ENCODE peak calls at places on chromosomes 4 and X, in eight cellular contexts. A, X, H, N, K, R, S and Q are unnamed samples.

GRCh38 chrX:65643046-65643785 is 24.2 kb upstream of the MSN start:
- DNase-seq in A (peak), X (no peak), H (no peak), N (no peak), K (no peak), R (no peak), S (peak), Q (peak)

GRCh38 chrX:9520211-9520590 is 55.3 kb downstream of the TBL1X start:
- DNase-seq in A (no peak), X (no peak), H (no peak), N (no peak), K (no peak), R (no peak), S (no peak), Q (no peak)

GRCh38 chr4:8532245-8532781 is 47.9 kb upstream of the GPR78 start:
- DNase-seq in A (no peak), X (no peak), H (no peak), N (no peak), K (no peak), R (no peak), S (no peak), Q (no peak)

GRCh38 chr4:101911616-101912015 is 121.1 kb downstream of the BANK1 start:
- DNase-seq in A (no peak), X (no peak), H (no peak), N (no peak), K (no peak), R (no peak), S (no peak), Q (no peak)

GRCh38 chrX:618761-619450 is 11.7 kb upstream of the SHOX start:
- DNase-seq in A (no peak), X (no peak), H (no peak), N (no peak), K (no peak), R (no peak), S (no peak), Q (no peak)

GRCh38 chrX:47562615-47563243 is 1.7 kb downstream of the ARAF start:
- DNase-seq in A (no peak), X (no peak), H (peak), N (no peak), K (no peak), R (no peak), S (peak), Q (no peak)

GRCh38 chr4:151691639-151692442 is 69.0 kb downstream of the GATB start:
- DNase-seq in A (no peak), X (no peak), H (peak), N (no peak), K (no peak), R (no peak), S (no peak), Q (no peak)

GRCh38 chr4:1959104-1959384 is 49.7 kb downstream of the NELFA start:
- DNase-seq in A (no peak), X (no peak), H (no peak), N (no peak), K (no peak), R (no peak), S (peak), Q (no peak)

GRCh38 chr4:30720021-30720655 is at the start of gene PCDH7:
- DNase-seq in A (peak), X (peak), H (peak), N (no peak), K (peak), R (no peak), S (peak), Q (peak)

GRCh38 chr4:147040874-147041273 is 95.2 kb upstream of the TTC29 start:
- DNase-seq in A (no peak), X (no peak), H (no peak), N (no peak), K (no peak), R (no peak), S (no peak), Q (no peak)

GRCh38 chrX:153416781-153417180 is 5.5 kb downstream of the ZFP92 start:
- DNase-seq in A (no peak), X (no peak), H (no peak), N (no peak), K (no peak), R (no peak), S (peak), Q (peak)

GRCh38 chr4:54541426-54542118 is 116.2 kb upstream of the KIT start:
- DNase-seq in A (no peak), X (no peak), H (no peak), N (no peak), K (no peak), R (no peak), S (peak), Q (no peak)

GRCh38 chr4:72418458-72418857 is 150.6 kb downstream of the ADAMTS3 start:
- DNase-seq in A (peak), X (no peak), H (peak), N (no peak), K (peak), R (no peak), S (peak), Q (peak)

GRCh38 chr4:91681544-91681943 is 622.2 kb upstream of the GRID2 start:
- DNase-seq in A (no peak), X (no peak), H (no peak), N (no peak), K (no peak), R (no peak), S (no peak), Q (peak)

GRCh38 chrX:154409222-154409871 is at the start of gene DNASE1L1:
- DNase-seq in A (peak), X (no peak), H (peak), N (no peak), K (peak), R (no peak), S (peak), Q (peak)

GRCh38 chr4:18369561-18369960 is 348.0 kb upstream of the LCORL start:
- DNase-seq in A (no peak), X (no peak), H (no peak), N (no peak), K (no peak), R (no peak), S (no peak), Q (no peak)

GRCh38 chrX:150616863-150617198 is 48.4 kb downstream of the MTM1 start:
- DNase-seq in A (no peak), X (no peak), H (peak), N (no peak), K (no peak), R (no peak), S (peak), Q (no peak)

GRCh38 chrX:8913665-8914409 is 112.7 kb upstream of the FAM9A start:
- DNase-seq in A (no peak), X (peak), H (peak), N (no peak), K (peak), R (no peak), S (peak), Q (peak)